ENCODE peak calls at places on chromosomes 11 and 22, in six cellular contexts. K is A549, F is endothelial cell of umbilical vein, N is HepG2, U is K562, B is GM12878. Q is an unnamed sample.

GRCh38 chr11:43547900-43548381 is 132.6 kb upstream of the HSD17B12 start:
- DNase-seq in K (no peak), F (no peak), N (no peak), U (peak), B (no peak), Q (no peak)

GRCh38 chr11:2928605-2929510 is at the start of gene PHLDA2:
- DNase-seq in K (peak), F (peak), N (no peak), U (peak), B (no peak), Q (peak)

GRCh38 chr11:64472593-64473455 is 113.9 kb downstream of the RPS6KA4 start:
- DNase-seq in K (no peak), F (no peak), N (no peak), U (peak), B (no peak), Q (no peak)

GRCh38 chr11:57496109-57496820 is 19.2 kb downstream of the SLC43A1 start:
- DNase-seq in K (no peak), F (no peak), N (no peak), U (no peak), B (no peak), Q (no peak)

GRCh38 chr11:110779108-110779507 is 66.9 kb upstream of the ARHGAP20 start:
- DNase-seq in K (no peak), F (no peak), N (no peak), U (no peak), B (no peak), Q (no peak)

GRCh38 chr22:19789828-19790227 is 29.2 kb downstream of the TBX1 start:
- DNase-seq in K (no peak), F (no peak), N (no peak), U (no peak), B (no peak), Q (no peak)

GRCh38 chr11:100719809-100720221 is 32.7 kb downstream of the ARHGAP42 start:
- DNase-seq in K (peak), F (peak), N (no peak), U (no peak), B (no peak), Q (no peak)

GRCh38 chr11:33910261-33910959 is 18.5 kb upstream of the LMO2 start:
- DNase-seq in K (no peak), F (peak), N (no peak), U (no peak), B (no peak), Q (no peak)

GRCh38 chr11:36475192-36475591 is 34.9 kb downstream of the TRAF6 start:
- DNase-seq in K (no peak), F (no peak), N (no peak), U (no peak), B (no peak), Q (no peak)

GRCh38 chr11:44229664-44230063 is 80.3 kb downstream of the ALX4 start:
- DNase-seq in K (no peak), F (no peak), N (no peak), U (no peak), B (no peak), Q (no peak)

GRCh38 chr11:3939211-3939610 is 83.7 kb downstream of the STIM1 start:
- DNase-seq in K (no peak), F (no peak), N (no peak), U (no peak), B (no peak), Q (no peak)
- TF ChIP-seq MAX in K (no peak), F (no peak), N (no peak), U (no peak), B (no peak), Q (no peak)

GRCh38 chr22:49564666-49565515 is 262.8 kb downstream of the BRD1 start:
- DNase-seq in K (no peak), F (no peak), N (no peak), U (no peak), B (no peak), Q (no peak)
- TF ChIP-seq MYC in K (no peak), F (no peak), N (no peak), U (no peak), B (no peak), Q (no peak)

GRCh38 chr11:83862691-83863090 is 576.5 kb upstream of the CCDC90B start:
- DNase-seq in K (no peak), F (no peak), N (no peak), U (no peak), B (no peak), Q (no peak)
- TF ChIP-seq MAX in K (no peak), F (no peak), N (no peak), U (no peak), B (no peak), Q (no peak)

GRCh38 chr11:117442869-117443239 is 115.2 kb downstream of the CEP164 start:
- DNase-seq in K (no peak), F (no peak), N (no peak), U (no peak), B (no peak), Q (no peak)

GRCh38 chr11:117439256-117439655 is 111.6 kb downstream of the CEP164 start:
- DNase-seq in K (no peak), F (no peak), N (no peak), U (no peak), B (no peak), Q (peak)

GRCh38 chr11:117442049-117442868 is 114.6 kb downstream of the CEP164 start:
- DNase-seq in K (no peak), F (no peak), N (no peak), U (no peak), B (no peak), Q (no peak)

GRCh38 chr11:117440258-117440657 is 112.6 kb downstream of the CEP164 start:
- DNase-seq in K (no peak), F (no peak), N (no peak), U (no peak), B (no peak), Q (no peak)

DNA sequence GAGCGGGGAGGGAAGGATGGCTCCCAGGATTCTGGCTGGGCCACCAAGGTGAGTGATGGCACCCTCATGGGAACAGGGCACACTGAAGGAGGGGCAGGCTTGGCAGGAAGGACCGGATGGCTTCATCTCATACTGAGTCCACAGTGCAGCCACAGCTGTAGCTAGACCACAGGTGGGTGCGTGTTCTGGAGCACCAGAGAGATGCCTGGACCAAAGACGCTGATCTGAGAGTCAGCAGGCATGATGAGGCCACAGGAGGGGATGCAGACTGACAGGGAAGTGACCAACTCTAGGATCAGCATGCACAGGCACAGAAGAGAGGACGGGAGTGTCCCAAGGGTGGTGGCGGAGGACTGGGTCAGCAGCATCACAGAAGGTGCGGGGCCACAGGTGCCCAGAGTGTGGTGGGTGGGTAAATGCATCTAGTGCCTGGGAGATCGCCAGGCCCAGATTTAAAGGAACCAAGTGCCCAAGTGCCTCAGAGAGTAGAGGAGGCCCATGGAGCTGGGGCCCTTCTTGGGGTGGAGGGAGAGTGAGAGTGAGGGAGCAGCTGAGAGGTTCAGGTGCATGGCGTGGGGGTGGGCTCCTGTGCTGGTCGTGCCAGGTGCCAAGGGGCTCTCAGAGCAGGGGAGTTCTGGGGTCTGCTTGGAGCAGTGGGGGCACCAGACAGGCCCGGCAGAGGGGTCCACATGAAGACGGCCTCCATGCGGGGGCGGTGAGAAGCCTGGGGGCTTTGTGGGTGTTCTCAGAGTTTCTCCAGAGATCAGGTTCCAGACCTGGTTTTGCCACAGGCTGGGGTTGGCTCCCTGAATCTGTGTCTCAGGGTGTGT is 113.7 kb downstream of the CEP164 start:
- DNase-seq in K (no peak), F (no peak), N (no peak), U (no peak), B (no peak), Q (no peak)
- TF ChIP-seq MYC in K (no peak), F (no peak), N (no peak), U (no peak), B (no peak), Q (no peak)

GRCh38 chr22:28930357-28931007 is 47.1 kb downstream of the ZNRF3 start:
- DNase-seq in K (no peak), F (peak), N (no peak), U (no peak), B (no peak), Q (no peak)
- TF ChIP-seq MAX in K (no peak), F (no peak), N (no peak), U (no peak), B (no peak), Q (no peak)

Q was measured in NB4.